ENCODE peak calls at places on chromosomes 16 and 17, in eight cellular contexts. One of them, this sample, is unnamed.

GRCh38 chr16:57224651-57225335 is 20.3 kb upstream of the ARL2BP start:
- DNase-seq in transverse colon: no peak
- DNase-seq in natural killer cell: no peak
- DNase-seq in BJ: no peak
- DNase-seq in NCI-H1417: no peak
- DNase-seq in NCI-H2029: no peak
- DNase-seq in stimulated activated CD4-positive, alpha-beta T cell treated with anti-CD3 and anti-CD28 coated beads, Interleukin-4, amount 100 ng/mL, for 24 hours: no peak
- DNase-seq in EL: no peak
- DNase-seq in this sample: no peak

GRCh38 chr16:84960942-84961341 is 50.4 kb downstream of the ZDHHC7 start:
- DNase-seq in NCI-H2029: no peak
- DNase-seq in transverse colon: no peak
- DNase-seq in NCI-H1417: no peak
- DNase-seq in EL: no peak
- DNase-seq in stimulated activated CD4-positive, alpha-beta T cell treated with anti-CD3 and anti-CD28 coated beads, Interleukin-4, amount 100 ng/mL, for 24 hours: no peak
- DNase-seq in natural killer cell: no peak
- DNase-seq in BJ: no peak
- DNase-seq in this sample: no peak

GRCh38 chr16:22428654-22429053 is 54.2 kb upstream of the CDR2 start:
- DNase-seq in NCI-H2029: no peak
- DNase-seq in transverse colon: no peak
- DNase-seq in natural killer cell: no peak
- DNase-seq in stimulated activated CD4-positive, alpha-beta T cell treated with anti-CD3 and anti-CD28 coated beads, Interleukin-4, amount 100 ng/mL, for 24 hours: no peak
- DNase-seq in EL: no peak
- DNase-seq in BJ: no peak
- DNase-seq in NCI-H1417: no peak
- DNase-seq in this sample: no peak

GRCh38 chr16:50697881-50698767 is 4.7 kb downstream of the NOD2 start:
- DNase-seq in EL: peak; percentile 52
- DNase-seq in NCI-H2029: no peak
- DNase-seq in natural killer cell: peak; percentile 34
- DNase-seq in stimulated activated CD4-positive, alpha-beta T cell treated with anti-CD3 and anti-CD28 coated beads, Interleukin-4, amount 100 ng/mL, for 24 hours: peak; percentile 72
- DNase-seq in BJ: no peak
- DNase-seq in transverse colon: peak; percentile 40
- DNase-seq in NCI-H1417: no peak
- DNase-seq in this sample: peak; percentile 8

GRCh38 chr17:32928527-32929287 is 754 bp downstream of the TMEM98 start:
- DNase-seq in EL: peak; percentile 14
- DNase-seq in NCI-H2029: no peak
- DNase-seq in stimulated activated CD4-positive, alpha-beta T cell treated with anti-CD3 and anti-CD28 coated beads, Interleukin-4, amount 100 ng/mL, for 24 hours: no peak
- DNase-seq in transverse colon: no peak
- DNase-seq in BJ: no peak
- DNase-seq in NCI-H1417: no peak
- DNase-seq in natural killer cell: no peak
- DNase-seq in this sample: no peak

GRCh38 chr16:18047761-18048160 is 288.8 kb downstream of the NPIPA8 start:
- DNase-seq in transverse colon: no peak
- DNase-seq in NCI-H2029: no peak
- DNase-seq in NCI-H1417: no peak
- DNase-seq in EL: no peak
- DNase-seq in BJ: no peak
- DNase-seq in stimulated activated CD4-positive, alpha-beta T cell treated with anti-CD3 and anti-CD28 coated beads, Interleukin-4, amount 100 ng/mL, for 24 hours: no peak
- DNase-seq in natural killer cell: no peak
- DNase-seq in this sample: no peak

GRCh38 chr17:83055911-83056582 is 23.4 kb upstream of the METRNL start:
- DNase-seq in NCI-H1417: no peak
- DNase-seq in EL: peak; percentile 87
- DNase-seq in transverse colon: no peak
- DNase-seq in BJ: peak; percentile 75
- DNase-seq in natural killer cell: no peak
- DNase-seq in NCI-H2029: no peak
- DNase-seq in stimulated activated CD4-positive, alpha-beta T cell treated with anti-CD3 and anti-CD28 coated beads, Interleukin-4, amount 100 ng/mL, for 24 hours: no peak
- DNase-seq in this sample: peak; percentile 68

GRCh38 chr16:30183961-30184429 is 593 bp downstream of the CORO1A start:
- DNase-seq in BJ: no peak
- DNase-seq in NCI-H2029: no peak
- DNase-seq in EL: no peak
- DNase-seq in NCI-H1417: no peak
- DNase-seq in transverse colon: peak; percentile 76
- DNase-seq in natural killer cell: peak; percentile 45
- DNase-seq in stimulated activated CD4-positive, alpha-beta T cell treated with anti-CD3 and anti-CD28 coated beads, Interleukin-4, amount 100 ng/mL, for 24 hours: peak; percentile 65
- DNase-seq in this sample: peak; percentile 74

GRCh38 chr17:77140878-77141767 is at the start of gene SEC14L1:
- DNase-seq in EL: peak; percentile 59
- DNase-seq in natural killer cell: peak; percentile 37
- DNase-seq in NCI-H2029: no peak
- DNase-seq in BJ: no peak
- DNase-seq in transverse colon: peak; percentile 42
- DNase-seq in stimulated activated CD4-positive, alpha-beta T cell treated with anti-CD3 and anti-CD28 coated beads, Interleukin-4, amount 100 ng/mL, for 24 hours: peak; percentile 26
- DNase-seq in NCI-H1417: peak; percentile 44
- DNase-seq in this sample: no peak

GRCh38 chr17:70365098-70365583 is 195.8 kb downstream of the KCNJ2 start:
- DNase-seq in stimulated activated CD4-positive, alpha-beta T cell treated with anti-CD3 and anti-CD28 coated beads, Interleukin-4, amount 100 ng/mL, for 24 hours: no peak
- DNase-seq in NCI-H1417: no peak
- DNase-seq in transverse colon: no peak
- DNase-seq in natural killer cell: no peak
- DNase-seq in NCI-H2029: no peak
- DNase-seq in BJ: no peak
- DNase-seq in EL: peak; percentile 48
- DNase-seq in this sample: peak; percentile 73

GRCh38 chr17:50691550-50692447 is 15.9 kb downstream of the ANKRD40 start:
- DNase-seq in EL: no peak
- DNase-seq in NCI-H2029: peak; percentile 70
- DNase-seq in BJ: no peak
- DNase-seq in NCI-H1417: no peak
- DNase-seq in stimulated activated CD4-positive, alpha-beta T cell treated with anti-CD3 and anti-CD28 coated beads, Interleukin-4, amount 100 ng/mL, for 24 hours: no peak
- DNase-seq in transverse colon: peak; percentile 65
- DNase-seq in natural killer cell: no peak
- DNase-seq in this sample: peak; percentile 22

GRCh38 chr16:71746442-71747046 is 22.0 kb upstream of the PHLPP2 start:
- DNase-seq in BJ: no peak
- DNase-seq in NCI-H2029: no peak
- DNase-seq in transverse colon: no peak
- DNase-seq in NCI-H1417: peak; percentile 2
- DNase-seq in stimulated activated CD4-positive, alpha-beta T cell treated with anti-CD3 and anti-CD28 coated beads, Interleukin-4, amount 100 ng/mL, for 24 hours: peak; percentile 26
- DNase-seq in EL: peak; percentile 29
- DNase-seq in natural killer cell: no peak
- DNase-seq in this sample: peak; percentile 20

GRCh38 chr17:39002991-39003715 is 36.0 kb upstream of the FBXO47 start:
- DNase-seq in EL: peak; percentile 79
- DNase-seq in NCI-H1417: no peak
- DNase-seq in transverse colon: peak; percentile 62
- DNase-seq in natural killer cell: no peak
- DNase-seq in NCI-H2029: no peak
- DNase-seq in BJ: peak; percentile 69
- DNase-seq in stimulated activated CD4-positive, alpha-beta T cell treated with anti-CD3 and anti-CD28 coated beads, Interleukin-4, amount 100 ng/mL, for 24 hours: peak; percentile 33
- DNase-seq in this sample: no peak

This sample was measured in MV-4-11.